ENCODE peak calls at places on chromosomes 11 and 22, in six cellular contexts. Q, O, Z, A, C and I are unnamed samples.

GRCh38 chr11:78219493-78220217 is 30.9 kb downstream of the USP35 start:
- DNase-seq in Q (no peak), O (no peak), Z (no peak), A (no peak), C (no peak), I (no peak)

GRCh38 chr22:35306350-35306967 is 6.8 kb downstream of the TOM1 start:
- DNase-seq in Q (no peak), O (no peak), Z (peak; percentile 53), A (peak; percentile 77), C (no peak), I (no peak)

GRCh38 chr11:133228406-133229330 is 303.6 kb downstream of the OPCML start:
- DNase-seq in Q (no peak), O (no peak), Z (no peak), A (peak; percentile 84), C (no peak), I (no peak)

GRCh38 chr11:114279778-114280532 is 16.2 kb upstream of the NNMT start:
- DNase-seq in Q (no peak), O (no peak), Z (no peak), A (no peak), C (peak; percentile 63), I (no peak)

GRCh38 chr11:1435820-1436467 is 46.2 kb downstream of the BRSK2 start:
- DNase-seq in Q (no peak), O (no peak), Z (no peak), A (peak; percentile 51), C (no peak), I (no peak)

GRCh38 chr11:106950067-106950491 is 68.2 kb downstream of the GUCY1A2 start:
- DNase-seq in Q (no peak), O (no peak), Z (peak; percentile 17), A (peak; percentile 7), C (peak; percentile 45), I (peak; percentile 27)

GRCh38 chr22:41215926-41216325 is 10.8 kb downstream of the L3MBTL2 start:
- DNase-seq in Q (no peak), O (no peak), Z (no peak), A (no peak), C (no peak), I (no peak)

GRCh38 chr11:46723359-46723680 is 4.3 kb downstream of the F2 start:
- DNase-seq in Q (no peak), O (no peak), Z (no peak), A (no peak), C (no peak), I (no peak)

GRCh38 chr11:46808804-46809431 is 37.2 kb downstream of the CKAP5 start:
- DNase-seq in Q (no peak), O (peak; percentile 13), Z (peak; percentile 38), A (no peak), C (peak; percentile 40), I (no peak)

GRCh38 chr11:37560346-37560745 is 962.3 kb upstream of the RAG2 start:
- DNase-seq in Q (no peak), O (no peak), Z (peak; percentile 79), A (no peak), C (peak; percentile 69), I (no peak)

GRCh38 chr11:134502153-134502550 is 90.1 kb upstream of the B3GAT1 start:
- DNase-seq in Q (peak; percentile 27), O (no peak), Z (no peak), A (no peak), C (no peak), I (no peak)

GRCh38 chr11:64826062-64826461 is 15.7 kb upstream of the MEN1 start:
- DNase-seq in Q (no peak), O (no peak), Z (no peak), A (no peak), C (no peak), I (no peak)

GRCh38 chr22:39318507-39319283 is 728 bp downstream of the RPL3 start:
- DNase-seq in Q (no peak), O (no peak), Z (peak; percentile 21), A (peak; percentile 54), C (no peak), I (no peak)

GRCh38 chr22:19040581-19041402 is 81.4 kb downstream of the DGCR2 start:
- DNase-seq in Q (peak; percentile 53), O (no peak), Z (no peak), A (no peak), C (no peak), I (peak; percentile 45)

GRCh38 chr11:69054397-69055211 is 5.9 kb downstream of the TPCN2 start:
- DNase-seq in Q (no peak), O (no peak), Z (no peak), A (no peak), C (no peak), I (peak; percentile 61)

GRCh38 chr11:11491589-11491988 is 130.2 kb downstream of the GALNT18 start:
- DNase-seq in Q (no peak), O (no peak), Z (no peak), A (no peak), C (no peak), I (peak; percentile 68)

GRCh38 chr11:115552151-115552550 is 47.9 kb upstream of the CADM1 start:
- DNase-seq in Q (no peak), O (no peak), Z (peak; percentile 88), A (no peak), C (no peak), I (no peak)

GRCh38 chr11:78083036-78083435 is 3.4 kb upstream of the NDUFC2 start:
- DNase-seq in Q (no peak), O (no peak), Z (no peak), A (no peak), C (no peak), I (no peak)

GRCh38 chr22:46629291-46629690 is 9.1 kb downstream of the GRAMD4 start:
- DNase-seq in Q (no peak), O (no peak), Z (no peak), A (no peak), C (no peak), I (peak; percentile 16)

GRCh38 chr11:6635082-6635932 is 16.1 kb upstream of the TPP1 start:
- DNase-seq in Q (peak; percentile 80), O (no peak), Z (peak; percentile 22), A (no peak), C (no peak), I (peak; percentile 88)

GRCh38 chr22:47053865-47054185 is 291.4 kb downstream of the TBC1D22A start:
- DNase-seq in Q (no peak), O (peak; percentile 25), Z (peak; percentile 32), A (no peak), C (no peak), I (no peak)

GRCh38 chr11:100711984-100712383 is 24.9 kb downstream of the ARHGAP42 start:
- DNase-seq in Q (no peak), O (no peak), Z (no peak), A (no peak), C (no peak), I (no peak)